ENCODE peak calls at places on chromosome 1, in six cellular contexts. One of them, this sample, is unnamed.
A peak's percentile ranks its signal among the peaks of the same experiment; 100 is the strongest.

GRCh38 chr1:216047821-216048220 is 375.4 kb downstream of the USH2A start:
- DNase-seq in renal cortical epithelial cell: no peak
- DNase-seq in brain microvascular endothelial cell: no peak
- DNase-seq in left lobe of liver: no peak
- DNase-seq in A549: no peak
- DNase-seq in GM13976: no peak
- DNase-seq in this sample: no peak

GRCh38 chr1:180787628-180788307 is 124.9 kb upstream of the KIAA1614 start:
- DNase-seq in renal cortical epithelial cell: peak; percentile 47
- DNase-seq in brain microvascular endothelial cell: no peak
- DNase-seq in left lobe of liver: no peak
- DNase-seq in A549: no peak
- DNase-seq in GM13976: no peak
- DNase-seq in this sample: no peak

GRCh38 chr1:5991784-5992033 is 516 bp downstream of the NPHP4 start:
- DNase-seq in renal cortical epithelial cell: no peak
- DNase-seq in brain microvascular endothelial cell: no peak
- DNase-seq in left lobe of liver: no peak
- DNase-seq in A549: no peak
- DNase-seq in GM13976: peak; percentile 80
- DNase-seq in this sample: no peak

GRCh38 chr1:31795801-31796621 is 19.8 kb downstream of the SPOCD1 start:
- DNase-seq in renal cortical epithelial cell: peak; percentile 42
- DNase-seq in brain microvascular endothelial cell: peak; percentile 86
- DNase-seq in left lobe of liver: peak; percentile 45
- DNase-seq in A549: no peak
- DNase-seq in GM13976: no peak
- DNase-seq in this sample: no peak

GRCh38 chr1:245258271-245258920 is 103.6 kb downstream of the KIF26B start:
- DNase-seq in renal cortical epithelial cell: peak; percentile 94
- DNase-seq in brain microvascular endothelial cell: no peak
- DNase-seq in left lobe of liver: no peak
- DNase-seq in A549: no peak
- DNase-seq in GM13976: no peak
- DNase-seq in this sample: no peak

GRCh38 chr1:151946366-151946764 is 37.1 kb upstream of the THEM4 start:
- DNase-seq in renal cortical epithelial cell: peak; percentile 86
- DNase-seq in brain microvascular endothelial cell: no peak
- DNase-seq in left lobe of liver: no peak
- DNase-seq in A549: no peak
- DNase-seq in GM13976: no peak
- DNase-seq in this sample: no peak

GRCh38 chr1:184051485-184052193 is at the start of gene TSEN15:
- DNase-seq in renal cortical epithelial cell: peak; percentile 71
- DNase-seq in brain microvascular endothelial cell: peak; percentile 63
- DNase-seq in left lobe of liver: peak; percentile 82
- DNase-seq in A549: peak; percentile 73
- DNase-seq in GM13976: peak; percentile 85
- DNase-seq in this sample: peak; percentile 40

GRCh38 chr1:113684153-113684541 is 75.1 kb downstream of the PHTF1 start:
- DNase-seq in renal cortical epithelial cell: no peak
- DNase-seq in brain microvascular endothelial cell: no peak
- DNase-seq in left lobe of liver: no peak
- DNase-seq in A549: no peak
- DNase-seq in GM13976: no peak
- DNase-seq in this sample: no peak

GRCh38 chr1:203692565-203693470 is 66.2 kb downstream of the ATP2B4 start:
- DNase-seq in renal cortical epithelial cell: peak; percentile 93
- DNase-seq in brain microvascular endothelial cell: peak; percentile 95
- DNase-seq in left lobe of liver: no peak
- DNase-seq in A549: peak; percentile 55
- DNase-seq in GM13976: no peak
- DNase-seq in this sample: no peak

GRCh38 chr1:109802901-109803561 is 39.3 kb upstream of the EPS8L3 start:
- DNase-seq in renal cortical epithelial cell: peak; percentile 18
- DNase-seq in brain microvascular endothelial cell: no peak
- DNase-seq in left lobe of liver: peak; percentile 36
- DNase-seq in A549: no peak
- DNase-seq in GM13976: no peak
- DNase-seq in this sample: no peak

GRCh38 chr1:24318988-24319863 is at the start of gene GRHL3:
- DNase-seq in renal cortical epithelial cell: peak; percentile 64
- DNase-seq in brain microvascular endothelial cell: no peak
- DNase-seq in left lobe of liver: no peak
- DNase-seq in A549: peak; percentile 23
- DNase-seq in GM13976: no peak
- DNase-seq in this sample: no peak

GRCh38 chr1:242826706-242827336 is 302.3 kb upstream of the PLD5 start:
- DNase-seq in renal cortical epithelial cell: no peak
- DNase-seq in brain microvascular endothelial cell: peak; percentile 24
- DNase-seq in left lobe of liver: no peak
- DNase-seq in A549: no peak
- DNase-seq in GM13976: no peak
- DNase-seq in this sample: no peak

GRCh38 chr1:112105557-112105956 is 116.1 kb upstream of the KCND3 start:
- DNase-seq in renal cortical epithelial cell: no peak
- DNase-seq in brain microvascular endothelial cell: no peak
- DNase-seq in left lobe of liver: no peak
- DNase-seq in A549: no peak
- DNase-seq in GM13976: no peak
- DNase-seq in this sample: no peak

GRCh38 chr1:236108027-236108648 is 34.2 kb upstream of the GPR137B start:
- DNase-seq in renal cortical epithelial cell: peak; percentile 20
- DNase-seq in brain microvascular endothelial cell: no peak
- DNase-seq in left lobe of liver: no peak
- DNase-seq in A549: no peak
- DNase-seq in GM13976: no peak
- DNase-seq in this sample: no peak

GRCh38 chr1:236117710-236118109 is 24.6 kb upstream of the GPR137B start:
- DNase-seq in renal cortical epithelial cell: no peak
- DNase-seq in brain microvascular endothelial cell: no peak
- DNase-seq in left lobe of liver: no peak
- DNase-seq in A549: no peak
- DNase-seq in GM13976: no peak
- DNase-seq in this sample: no peak